ENCODE peak calls at places on chromosomes 1 and 21, in nine cellular contexts. W is lower lobe of right lung; M is dermis blood vessel endothelial cell; O is fibroblast of lung; K is NCI-H1417; D is activated CD8-positive, alpha-beta memory T cell treated with anti-CD3 and anti-CD28 coated beads, Interleukin-2, amount 50 U/mL, for 4 hours; H is LoVo; G is MCF 10A; F is astrocyte of the hippocampus. E is an unnamed sample.
A peak's percentile ranks its signal among the peaks of the same experiment; 100 is the strongest.

GRCh38 chr21:36873511-36873910 is 93.0 kb downstream of the HLCS start:
- DNase-seq in W (no peak), M (no peak), O (no peak), K (no peak), D (no peak), H (peak; percentile 5), G (no peak), F (no peak), E (no peak)

GRCh38 chr1:8641317-8641997 is 176.0 kb downstream of the RERE start:
- DNase-seq in W (no peak), M (no peak), O (no peak), K (peak; percentile 13), D (no peak), H (no peak), G (no peak), F (no peak), E (no peak)

GRCh38 chr1:12232221-12232620 is 2.4 kb downstream of the VPS13D start:
- DNase-seq in W (no peak), M (no peak), O (no peak), K (no peak), D (no peak), H (peak; percentile 67), G (peak; percentile 93), F (no peak), E (no peak)

GRCh38 chr1:33256335-33256700 is at the start of gene ZNF362:
- DNase-seq in W (peak; percentile 83), M (peak; percentile 79), O (peak; percentile 69), K (peak; percentile 65), D (peak; percentile 72), H (peak; percentile 56), G (peak; percentile 54), F (peak; percentile 89), E (peak; percentile 53)

GRCh38 chr1:155859881-155860841 is 794 bp downstream of the SYT11 start:
- DNase-seq in W (peak; percentile 66), M (peak; percentile 86), O (peak; percentile 86), K (peak; percentile 95), D (peak; percentile 51), H (no peak), G (no peak), F (peak; percentile 97), E (peak; percentile 81)

GRCh38 chr1:221087919-221088318 is 208.7 kb downstream of the HLX start:
- DNase-seq in W (no peak), M (no peak), O (no peak), K (peak; percentile 29), D (no peak), H (no peak), G (no peak), F (no peak), E (no peak)

GRCh38 chr1:18913065-18913502 is 10.7 kb upstream of the ALDH4A1 start:
- DNase-seq in W (peak; percentile 87), M (peak; percentile 92), O (peak; percentile 76), K (peak; percentile 32), D (peak; percentile 78), H (peak; percentile 31), G (peak; percentile 78), F (peak; percentile 91), E (peak; percentile 77)

GRCh38 chr1:116152950-116153691 is 41.9 kb downstream of the MAB21L3 start:
- DNase-seq in W (no peak), M (no peak), O (no peak), K (no peak), D (no peak), H (peak; percentile 22), G (no peak), F (no peak), E (no peak)

GRCh38 chr1:19205845-19206244 is 4.2 kb downstream of the UBR4 start:
- DNase-seq in W (no peak), M (no peak), O (no peak), K (no peak), D (no peak), H (no peak), G (no peak), F (no peak), E (no peak)

GRCh38 chr1:218617986-218618385 is 272.9 kb downstream of the TGFB2 start:
- DNase-seq in W (no peak), M (no peak), O (peak; percentile 40), K (no peak), D (no peak), H (no peak), G (peak; percentile 57), F (no peak), E (no peak)

GRCh38 chr1:51907079-51907702 is 28.7 kb upstream of the NRDC start:
- DNase-seq in W (no peak), M (no peak), O (no peak), K (no peak), D (no peak), H (no peak), G (no peak), F (no peak), E (no peak)

GRCh38 chr1:25619101-25619890 is 2.7 kb downstream of the MAN1C1 start:
- DNase-seq in W (no peak), M (peak; percentile 56), O (no peak), K (peak; percentile 74), D (peak; percentile 51), H (no peak), G (no peak), F (peak; percentile 78), E (no peak)

GRCh38 chr1:3162483-3162882 is 93.5 kb downstream of the PRDM16 start:
- DNase-seq in W (no peak), M (no peak), O (peak; percentile 74), K (no peak), D (no peak), H (no peak), G (no peak), F (peak; percentile 91), E (no peak)

GRCh38 chr1:10664251-10664650 is 132.2 kb downstream of the CASZ1 start:
- DNase-seq in W (no peak), M (no peak), O (no peak), K (peak; percentile 5), D (no peak), H (no peak), G (no peak), F (no peak), E (no peak)

GRCh38 chr1:155191904-155192303 is 15.8 kb downstream of the THBS3 start:
- DNase-seq in W (peak; percentile 68), M (no peak), O (no peak), K (no peak), D (no peak), H (no peak), G (no peak), F (no peak), E (peak; percentile 83)

GRCh38 chr1:32393832-32394140 is 455 bp downstream of the BSDC1 start:
- DNase-seq in W (peak; percentile 68), M (peak; percentile 61), O (no peak), K (no peak), D (no peak), H (peak; percentile 41), G (no peak), F (peak; percentile 69), E (peak; percentile 87)

GRCh38 chr1:213371769-213372619 is 321.0 kb downstream of the RPS6KC1 start:
- DNase-seq in W (no peak), M (no peak), O (no peak), K (peak; percentile 63), D (no peak), H (no peak), G (no peak), F (no peak), E (no peak)

GRCh38 chr1:33149453-33150190 is 32.2 kb downstream of the TRIM62 start:
- DNase-seq in W (peak; percentile 60), M (no peak), O (no peak), K (peak; percentile 6), D (no peak), H (no peak), G (no peak), F (no peak), E (peak; percentile 50)

GRCh38 chr1:25899792-25900191 is 6.4 kb downstream of the STMN1 start:
- DNase-seq in W (no peak), M (no peak), O (no peak), K (no peak), D (no peak), H (no peak), G (no peak), F (no peak), E (no peak)

GRCh38 chr1:232108598-232108997 is 482.0 kb downstream of the DISC1 start:
- DNase-seq in W (no peak), M (peak; percentile 3), O (no peak), K (no peak), D (no peak), H (no peak), G (no peak), F (no peak), E (no peak)

GRCh38 chr1:172719066-172719627 is 60.2 kb downstream of the FASLG start:
- DNase-seq in W (no peak), M (no peak), O (peak; percentile 94), K (no peak), D (no peak), H (no peak), G (peak; percentile 60), F (peak; percentile 41), E (no peak)

E was measured in left lung.